ENCODE peak calls at places on chromosome 15, in six cellular contexts. One of them, this sample, is unnamed.

GRCh38 chr15:99054025-99054387 is 46.4 kb upstream of the PGPEP1L start:
- DNase-seq in posterior cingulate gyrus: no peak
- DNase-seq in GM23338: no peak
- DNase-seq in Kasumi-1: no peak
- DNase-seq in NCI-H1436: no peak
- DNase-seq in stimulated activated CD8-positive, alpha-beta memory T cell treated with anti-CD3 and anti-CD28 coated beads, Interleukin-4, amount 100 ng/mL, for 48 hours: no peak
- DNase-seq in this sample: no peak

GRCh38 chr15:71701808-71702207 is 108.5 kb upstream of the NR2E3 start:
- DNase-seq in NCI-H1436: no peak
- DNase-seq in stimulated activated CD8-positive, alpha-beta memory T cell treated with anti-CD3 and anti-CD28 coated beads, Interleukin-4, amount 100 ng/mL, for 48 hours: no peak
- DNase-seq in GM23338: no peak
- DNase-seq in Kasumi-1: no peak
- DNase-seq in posterior cingulate gyrus: no peak
- DNase-seq in this sample: no peak

GRCh38 chr15:92117301-92117731 is 263.8 kb downstream of the SLCO3A1 start:
- DNase-seq in stimulated activated CD8-positive, alpha-beta memory T cell treated with anti-CD3 and anti-CD28 coated beads, Interleukin-4, amount 100 ng/mL, for 48 hours: no peak
- DNase-seq in Kasumi-1: no peak
- DNase-seq in GM23338: no peak
- DNase-seq in posterior cingulate gyrus: no peak
- DNase-seq in NCI-H1436: no peak
- DNase-seq in this sample: no peak

GRCh38 chr15:93321881-93322282 is 232.9 kb upstream of the RGMA start:
- DNase-seq in NCI-H1436: no peak
- DNase-seq in Kasumi-1: no peak
- DNase-seq in GM23338: no peak
- DNase-seq in posterior cingulate gyrus: no peak
- DNase-seq in stimulated activated CD8-positive, alpha-beta memory T cell treated with anti-CD3 and anti-CD28 coated beads, Interleukin-4, amount 100 ng/mL, for 48 hours: no peak
- DNase-seq in this sample: no peak

GRCh38 chr15:79105141-79105540 is 14.6 kb upstream of the RASGRF1 start:
- DNase-seq in NCI-H1436: no peak
- DNase-seq in posterior cingulate gyrus: no peak
- DNase-seq in Kasumi-1: no peak
- DNase-seq in stimulated activated CD8-positive, alpha-beta memory T cell treated with anti-CD3 and anti-CD28 coated beads, Interleukin-4, amount 100 ng/mL, for 48 hours: no peak
- DNase-seq in GM23338: no peak
- DNase-seq in this sample: no peak

GRCh38 chr15:64618569-64618968 is 156.8 kb downstream of the RBPMS2 start:
- DNase-seq in stimulated activated CD8-positive, alpha-beta memory T cell treated with anti-CD3 and anti-CD28 coated beads, Interleukin-4, amount 100 ng/mL, for 48 hours: no peak
- DNase-seq in NCI-H1436: no peak
- DNase-seq in posterior cingulate gyrus: no peak
- DNase-seq in GM23338: no peak
- DNase-seq in Kasumi-1: no peak
- DNase-seq in this sample: no peak

GRCh38 chr15:39616731-39617455 is 36.0 kb downstream of the THBS1 start:
- DNase-seq in NCI-H1436: no peak
- DNase-seq in Kasumi-1: no peak
- DNase-seq in GM23338: no peak
- DNase-seq in posterior cingulate gyrus: no peak
- DNase-seq in stimulated activated CD8-positive, alpha-beta memory T cell treated with anti-CD3 and anti-CD28 coated beads, Interleukin-4, amount 100 ng/mL, for 48 hours: no peak
- DNase-seq in this sample: no peak

GRCh38 chr15:75834011-75834410 is 9.2 kb upstream of the UBE2Q2 start:
- DNase-seq in stimulated activated CD8-positive, alpha-beta memory T cell treated with anti-CD3 and anti-CD28 coated beads, Interleukin-4, amount 100 ng/mL, for 48 hours: no peak
- DNase-seq in GM23338: no peak
- DNase-seq in NCI-H1436: no peak
- DNase-seq in posterior cingulate gyrus: no peak
- DNase-seq in Kasumi-1: no peak
- DNase-seq in this sample: no peak

GRCh38 chr15:32956006-32956405 is 238.2 kb downstream of the GREM1 start:
- DNase-seq in NCI-H1436: peak; percentile 50
- DNase-seq in Kasumi-1: peak; percentile 1
- DNase-seq in posterior cingulate gyrus: no peak
- DNase-seq in stimulated activated CD8-positive, alpha-beta memory T cell treated with anti-CD3 and anti-CD28 coated beads, Interleukin-4, amount 100 ng/mL, for 48 hours: no peak
- DNase-seq in GM23338: peak; percentile 70
- DNase-seq in this sample: peak; percentile 44

GRCh38 chr15:99253381-99254090 is 2.3 kb downstream of the LRRC28 start:
- DNase-seq in GM23338: no peak
- DNase-seq in NCI-H1436: no peak
- DNase-seq in stimulated activated CD8-positive, alpha-beta memory T cell treated with anti-CD3 and anti-CD28 coated beads, Interleukin-4, amount 100 ng/mL, for 48 hours: no peak
- DNase-seq in Kasumi-1: no peak
- DNase-seq in posterior cingulate gyrus: no peak
- DNase-seq in this sample: no peak

GRCh38 chr15:23860290-23860751 is 173.2 kb upstream of the NDN start:
- DNase-seq in Kasumi-1: no peak
- DNase-seq in GM23338: peak; percentile 80
- DNase-seq in stimulated activated CD8-positive, alpha-beta memory T cell treated with anti-CD3 and anti-CD28 coated beads, Interleukin-4, amount 100 ng/mL, for 48 hours: no peak
- DNase-seq in NCI-H1436: no peak
- DNase-seq in posterior cingulate gyrus: no peak
- DNase-seq in this sample: no peak

GRCh38 chr15:63597033-63597790 is at the start of gene FBXL22:
- DNase-seq in stimulated activated CD8-positive, alpha-beta memory T cell treated with anti-CD3 and anti-CD28 coated beads, Interleukin-4, amount 100 ng/mL, for 48 hours: no peak
- DNase-seq in GM23338: peak; percentile 24
- DNase-seq in posterior cingulate gyrus: no peak
- DNase-seq in NCI-H1436: no peak
- DNase-seq in Kasumi-1: no peak
- DNase-seq in this sample: no peak

GRCh38 chr15:49964071-49964470 is 155.0 kb downstream of the ATP8B4 start:
- DNase-seq in stimulated activated CD8-positive, alpha-beta memory T cell treated with anti-CD3 and anti-CD28 coated beads, Interleukin-4, amount 100 ng/mL, for 48 hours: no peak
- DNase-seq in posterior cingulate gyrus: no peak
- DNase-seq in Kasumi-1: no peak
- DNase-seq in NCI-H1436: no peak
- DNase-seq in GM23338: no peak
- DNase-seq in this sample: no peak

GRCh38 chr15:51837784-51838183 is 8.3 kb downstream of the TMOD3 start:
- DNase-seq in NCI-H1436: no peak
- DNase-seq in GM23338: no peak
- DNase-seq in stimulated activated CD8-positive, alpha-beta memory T cell treated with anti-CD3 and anti-CD28 coated beads, Interleukin-4, amount 100 ng/mL, for 48 hours: no peak
- DNase-seq in posterior cingulate gyrus: no peak
- DNase-seq in Kasumi-1: peak; percentile 50
- DNase-seq in this sample: no peak

GRCh38 chr15:40906947-40907802 is 12.9 kb downstream of the VPS18 start:
- DNase-seq in stimulated activated CD8-positive, alpha-beta memory T cell treated with anti-CD3 and anti-CD28 coated beads, Interleukin-4, amount 100 ng/mL, for 48 hours: peak; percentile 68
- DNase-seq in Kasumi-1: peak; percentile 51
- DNase-seq in posterior cingulate gyrus: no peak
- DNase-seq in GM23338: no peak
- DNase-seq in NCI-H1436: peak; percentile 23
- DNase-seq in this sample: peak; percentile 54

GRCh38 chr15:27990411-27991338 is 108.4 kb downstream of the OCA2 start:
- DNase-seq in NCI-H1436: no peak
- DNase-seq in stimulated activated CD8-positive, alpha-beta memory T cell treated with anti-CD3 and anti-CD28 coated beads, Interleukin-4, amount 100 ng/mL, for 48 hours: no peak
- DNase-seq in GM23338: no peak
- DNase-seq in Kasumi-1: no peak
- DNase-seq in posterior cingulate gyrus: no peak
- DNase-seq in this sample: no peak

GRCh38 chr15:98896002-98896721 is 111.4 kb downstream of the PGPEP1L start:
- DNase-seq in NCI-H1436: no peak
- DNase-seq in Kasumi-1: no peak
- DNase-seq in posterior cingulate gyrus: no peak
- DNase-seq in stimulated activated CD8-positive, alpha-beta memory T cell treated with anti-CD3 and anti-CD28 coated beads, Interleukin-4, amount 100 ng/mL, for 48 hours: no peak
- DNase-seq in GM23338: no peak
- DNase-seq in this sample: no peak

GRCh38 chr15:85611361-85611760 is 183.4 kb downstream of the KLHL25 start:
- DNase-seq in GM23338: no peak
- DNase-seq in Kasumi-1: no peak
- DNase-seq in stimulated activated CD8-positive, alpha-beta memory T cell treated with anti-CD3 and anti-CD28 coated beads, Interleukin-4, amount 100 ng/mL, for 48 hours: no peak
- DNase-seq in posterior cingulate gyrus: no peak
- DNase-seq in NCI-H1436: no peak
- DNase-seq in this sample: no peak

GRCh38 chr15:89665449-89666146 is 10.3 kb upstream of the KIF7 start:
- DNase-seq in GM23338: peak; percentile 76
- DNase-seq in NCI-H1436: no peak
- DNase-seq in posterior cingulate gyrus: no peak
- DNase-seq in Kasumi-1: no peak
- DNase-seq in stimulated activated CD8-positive, alpha-beta memory T cell treated with anti-CD3 and anti-CD28 coated beads, Interleukin-4, amount 100 ng/mL, for 48 hours: peak; percentile 41
- DNase-seq in this sample: peak; percentile 31

This sample was measured in NCI-H2081.